ENCODE peak calls at places on chromosomes 1 and 21, in eight cellular contexts. One of them, this sample, is unnamed.

GRCh38 chr1:218347316-218347712 is 2.2 kb downstream of the TGFB2 start:
- DNase-seq in right atrium auricular region: no peak
- DNase-seq in heart right ventricle: no peak
- DNase-seq in lower leg skin: no peak
- DNase-seq in kidney epithelial cell: no peak
- DNase-seq in pancreas: no peak
- DNase-seq in breast epithelium: no peak
- DNase-seq in neural progenitor cell: peak; percentile 46
- DNase-seq in this sample: no peak

GRCh38 chr1:60842294-60842693 is 240.1 kb upstream of the NFIA start:
- DNase-seq in pancreas: no peak
- DNase-seq in breast epithelium: no peak
- DNase-seq in heart right ventricle: no peak
- DNase-seq in lower leg skin: no peak
- DNase-seq in kidney epithelial cell: no peak
- DNase-seq in neural progenitor cell: no peak
- DNase-seq in right atrium auricular region: no peak
- DNase-seq in this sample: no peak

GRCh38 chr1:67700692-67701410 is 15.8 kb downstream of the GADD45A start:
- DNase-seq in neural progenitor cell: peak; percentile 58
- DNase-seq in heart right ventricle: no peak
- DNase-seq in lower leg skin: no peak
- DNase-seq in kidney epithelial cell: no peak
- DNase-seq in breast epithelium: no peak
- DNase-seq in pancreas: no peak
- DNase-seq in right atrium auricular region: no peak
- DNase-seq in this sample: no peak

GRCh38 chr1:7280257-7280656 is 490.8 kb upstream of the VAMP3 start:
- DNase-seq in breast epithelium: no peak
- DNase-seq in kidney epithelial cell: no peak
- DNase-seq in lower leg skin: no peak
- DNase-seq in pancreas: no peak
- DNase-seq in heart right ventricle: no peak
- DNase-seq in right atrium auricular region: no peak
- DNase-seq in neural progenitor cell: no peak
- DNase-seq in this sample: peak; percentile 40

GRCh38 chr1:9759939-9760338 is 63.8 kb downstream of the CLSTN1 start:
- DNase-seq in heart right ventricle: no peak
- DNase-seq in pancreas: no peak
- DNase-seq in right atrium auricular region: no peak
- DNase-seq in breast epithelium: no peak
- DNase-seq in lower leg skin: no peak
- DNase-seq in kidney epithelial cell: no peak
- DNase-seq in neural progenitor cell: no peak
- DNase-seq in this sample: no peak

GRCh38 chr1:156523801-156524480 is 23.4 kb upstream of the MEF2D start:
- DNase-seq in kidney epithelial cell: no peak
- DNase-seq in pancreas: no peak
- DNase-seq in heart right ventricle: no peak
- DNase-seq in neural progenitor cell: no peak
- DNase-seq in lower leg skin: no peak
- DNase-seq in breast epithelium: no peak
- DNase-seq in right atrium auricular region: no peak
- DNase-seq in this sample: no peak

GRCh38 chr1:110151175-110151715 is 951 bp downstream of the SLC6A17 start:
- DNase-seq in pancreas: no peak
- DNase-seq in breast epithelium: no peak
- DNase-seq in right atrium auricular region: no peak
- DNase-seq in kidney epithelial cell: no peak
- DNase-seq in neural progenitor cell: peak; percentile 17
- DNase-seq in heart right ventricle: no peak
- DNase-seq in lower leg skin: no peak
- DNase-seq in this sample: no peak

GRCh38 chr1:159817276-159818041 is 9.2 kb upstream of the SLAMF8 start:
- DNase-seq in right atrium auricular region: no peak
- DNase-seq in heart right ventricle: no peak
- DNase-seq in breast epithelium: no peak
- DNase-seq in lower leg skin: no peak
- DNase-seq in neural progenitor cell: no peak
- DNase-seq in kidney epithelial cell: no peak
- DNase-seq in pancreas: peak; percentile 13
- DNase-seq in this sample: no peak

GRCh38 chr1:56584910-56585528 is 5.7 kb upstream of the PLPP3 start:
- DNase-seq in right atrium auricular region: no peak
- DNase-seq in lower leg skin: no peak
- DNase-seq in breast epithelium: no peak
- DNase-seq in kidney epithelial cell: no peak
- DNase-seq in neural progenitor cell: peak; percentile 69
- DNase-seq in pancreas: peak; percentile 15
- DNase-seq in heart right ventricle: no peak
- DNase-seq in this sample: no peak

GRCh38 chr21:42146821-42147220 is 72.1 kb upstream of the ABCG1 start:
- DNase-seq in heart right ventricle: no peak
- DNase-seq in breast epithelium: peak; percentile 31
- DNase-seq in pancreas: no peak
- DNase-seq in kidney epithelial cell: no peak
- DNase-seq in neural progenitor cell: no peak
- DNase-seq in lower leg skin: no peak
- DNase-seq in right atrium auricular region: no peak
- DNase-seq in this sample: no peak

GRCh38 chr21:42144679-42145568 is 73.8 kb downstream of the UMODL1 start:
- DNase-seq in lower leg skin: no peak
- DNase-seq in neural progenitor cell: no peak
- DNase-seq in right atrium auricular region: no peak
- DNase-seq in heart right ventricle: no peak
- DNase-seq in pancreas: no peak
- DNase-seq in kidney epithelial cell: no peak
- DNase-seq in breast epithelium: no peak
- DNase-seq in this sample: no peak

GRCh38 chr21:42144221-42144620 is 73.1 kb downstream of the UMODL1 start:
- DNase-seq in kidney epithelial cell: no peak
- DNase-seq in lower leg skin: no peak
- DNase-seq in pancreas: no peak
- DNase-seq in neural progenitor cell: no peak
- DNase-seq in breast epithelium: no peak
- DNase-seq in right atrium auricular region: no peak
- DNase-seq in heart right ventricle: no peak
- DNase-seq in this sample: no peak

GRCh38 chr21:42146251-42146805 is 72.6 kb upstream of the ABCG1 start:
- DNase-seq in right atrium auricular region: no peak
- DNase-seq in heart right ventricle: no peak
- DNase-seq in pancreas: no peak
- DNase-seq in neural progenitor cell: no peak
- DNase-seq in lower leg skin: no peak
- DNase-seq in kidney epithelial cell: no peak
- DNase-seq in breast epithelium: peak; percentile 30
- DNase-seq in this sample: no peak

DNA sequence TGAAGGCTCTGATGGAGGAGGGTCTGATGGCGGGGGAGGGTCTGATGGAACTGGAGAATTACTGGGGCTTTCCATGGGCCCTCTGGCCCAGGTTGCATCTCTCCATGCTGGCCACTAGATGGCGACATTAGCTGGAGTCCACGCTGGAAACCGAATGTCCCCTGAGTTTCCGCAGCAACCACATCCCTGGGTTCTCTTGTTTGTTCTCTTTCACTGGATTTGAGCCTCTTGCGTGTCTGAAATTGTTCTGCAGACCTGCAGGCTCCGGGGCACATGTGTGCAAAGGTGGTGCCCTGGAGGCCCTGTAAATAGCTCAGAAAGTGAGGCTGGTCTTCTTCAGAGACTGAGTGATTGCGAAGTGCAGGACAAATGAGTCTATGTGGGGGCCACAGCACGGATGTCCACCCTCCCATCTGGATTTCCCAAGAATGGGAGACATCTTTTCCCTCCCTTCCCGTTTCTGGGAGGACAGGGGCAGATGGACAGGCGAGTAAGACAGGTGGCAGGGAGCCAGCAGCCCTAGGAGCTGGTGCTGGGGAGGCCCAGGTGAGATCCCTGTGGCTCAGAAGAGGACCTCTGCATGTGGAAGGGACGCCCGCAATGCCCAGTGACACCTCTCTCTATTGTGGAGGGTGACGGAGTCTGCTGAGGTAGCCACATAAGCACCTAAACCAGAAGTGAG is 73.2 kb upstream of the ABCG1 start:
- DNase-seq in kidney epithelial cell: no peak
- DNase-seq in heart right ventricle: no peak
- DNase-seq in lower leg skin: no peak
- DNase-seq in breast epithelium: peak; percentile 57
- DNase-seq in neural progenitor cell: peak; percentile 79
- DNase-seq in pancreas: peak; percentile 16
- DNase-seq in right atrium auricular region: peak; percentile 73
- DNase-seq in this sample: no peak
- TF ChIP-seq CTCF in kidney epithelial cell: peak; percentile 87
- TF ChIP-seq CTCF in heart right ventricle: peak; percentile 94
- TF ChIP-seq CTCF in lower leg skin: no peak
- TF ChIP-seq CTCF in breast epithelium: peak; percentile 95
- TF ChIP-seq CTCF in neural progenitor cell: peak; percentile 92
- TF ChIP-seq CTCF in pancreas: peak; percentile 87
- TF ChIP-seq CTCF in right atrium auricular region: peak; percentile 93
- TF ChIP-seq CTCF in this sample: peak; percentile 89

GRCh38 chr1:26824735-26825134 is 1.8 kb upstream of the ZDHHC18 start:
- DNase-seq in breast epithelium: no peak
- DNase-seq in kidney epithelial cell: no peak
- DNase-seq in neural progenitor cell: no peak
- DNase-seq in lower leg skin: no peak
- DNase-seq in right atrium auricular region: no peak
- DNase-seq in heart right ventricle: no peak
- DNase-seq in pancreas: no peak
- DNase-seq in this sample: no peak

GRCh38 chr1:26827205-26827604 is 717 bp downstream of the ZDHHC18 start:
- DNase-seq in pancreas: no peak
- DNase-seq in neural progenitor cell: no peak
- DNase-seq in heart right ventricle: no peak
- DNase-seq in lower leg skin: no peak
- DNase-seq in kidney epithelial cell: no peak
- DNase-seq in breast epithelium: no peak
- DNase-seq in right atrium auricular region: no peak
- DNase-seq in this sample: no peak

GRCh38 chr1:26828352-26829093 is 2.0 kb downstream of the ZDHHC18 start:
- DNase-seq in heart right ventricle: no peak
- DNase-seq in breast epithelium: no peak
- DNase-seq in neural progenitor cell: no peak
- DNase-seq in kidney epithelial cell: no peak
- DNase-seq in right atrium auricular region: no peak
- DNase-seq in lower leg skin: no peak
- DNase-seq in pancreas: no peak
- DNase-seq in this sample: no peak

GRCh38 chr1:26827663-26828062 is 1.2 kb downstream of the ZDHHC18 start:
- DNase-seq in kidney epithelial cell: no peak
- DNase-seq in breast epithelium: no peak
- DNase-seq in right atrium auricular region: no peak
- DNase-seq in lower leg skin: no peak
- DNase-seq in neural progenitor cell: peak; percentile 39
- DNase-seq in pancreas: no peak
- DNase-seq in heart right ventricle: no peak
- DNase-seq in this sample: no peak

GRCh38 chr1:26826261-26827201 is at the start of gene ZDHHC18:
- DNase-seq in heart right ventricle: peak; percentile 81
- DNase-seq in pancreas: peak; percentile 63
- DNase-seq in neural progenitor cell: peak; percentile 89
- DNase-seq in right atrium auricular region: peak; percentile 62
- DNase-seq in breast epithelium: peak; percentile 62
- DNase-seq in lower leg skin: peak; percentile 56
- DNase-seq in kidney epithelial cell: no peak
- DNase-seq in this sample: peak; percentile 91
- TF ChIP-seq CTCF in heart right ventricle: peak; percentile 71
- TF ChIP-seq CTCF in pancreas: peak; percentile 20
- TF ChIP-seq CTCF in neural progenitor cell: peak; percentile 52
- TF ChIP-seq CTCF in right atrium auricular region: peak; percentile 61
- TF ChIP-seq CTCF in breast epithelium: peak; percentile 53
- TF ChIP-seq CTCF in lower leg skin: no peak
- TF ChIP-seq CTCF in kidney epithelial cell: no peak
- TF ChIP-seq CTCF in this sample: peak; percentile 58

DNA sequence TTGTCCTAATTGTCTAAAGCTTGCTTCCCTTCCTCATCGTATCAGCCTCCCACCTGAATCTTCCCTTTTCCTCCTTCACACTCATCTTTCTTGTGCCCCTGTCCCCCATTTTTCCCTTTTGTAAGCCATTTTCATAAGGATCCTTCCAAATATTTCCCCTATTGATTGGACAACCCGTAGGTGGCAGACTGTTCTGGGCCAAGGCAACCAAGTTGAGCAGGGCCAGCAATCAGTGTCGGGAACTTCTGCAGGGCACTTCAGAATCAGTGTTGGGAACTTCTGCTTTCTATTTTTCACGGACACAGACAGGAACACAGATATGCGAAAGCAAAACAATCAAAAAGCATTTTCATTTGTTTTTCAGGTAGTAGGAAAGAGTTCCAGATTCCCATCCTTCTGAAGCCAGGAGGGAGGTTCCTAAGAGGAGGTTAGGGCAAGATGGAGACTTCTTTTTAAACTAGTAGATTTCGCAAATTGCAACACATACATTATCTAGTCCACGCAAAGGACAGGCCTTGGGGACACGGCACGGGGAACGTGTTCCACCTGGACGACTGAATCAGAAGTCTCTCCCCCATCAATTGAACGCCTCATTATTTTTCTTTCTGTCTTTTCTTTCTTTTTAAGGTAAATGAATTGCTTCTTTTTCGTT is 691 bp upstream of the MPZL1 start:
- DNase-seq in breast epithelium: no peak
- DNase-seq in right atrium auricular region: no peak
- DNase-seq in heart right ventricle: no peak
- DNase-seq in pancreas: no peak
- DNase-seq in neural progenitor cell: peak; percentile 35
- DNase-seq in kidney epithelial cell: no peak
- DNase-seq in lower leg skin: peak; percentile 43
- DNase-seq in this sample: no peak
- TF ChIP-seq CTCF in breast epithelium: peak; percentile 34
- TF ChIP-seq CTCF in right atrium auricular region: peak; percentile 59
- TF ChIP-seq CTCF in heart right ventricle: peak; percentile 35
- TF ChIP-seq CTCF in pancreas: no peak
- TF ChIP-seq CTCF in neural progenitor cell: peak; percentile 28
- TF ChIP-seq CTCF in kidney epithelial cell: peak; percentile 50
- TF ChIP-seq CTCF in lower leg skin: no peak
- TF ChIP-seq CTCF in this sample: peak; percentile 62

GRCh38 chr1:194118086-194118485 is 931.7 kb upstream of the B3GALT2 start:
- DNase-seq in breast epithelium: no peak
- DNase-seq in neural progenitor cell: no peak
- DNase-seq in right atrium auricular region: no peak
- DNase-seq in kidney epithelial cell: no peak
- DNase-seq in heart right ventricle: no peak
- DNase-seq in lower leg skin: no peak
- DNase-seq in pancreas: no peak
- DNase-seq in this sample: no peak

GRCh38 chr1:194114288-194114687 is 927.9 kb upstream of the B3GALT2 start:
- DNase-seq in right atrium auricular region: no peak
- DNase-seq in breast epithelium: no peak
- DNase-seq in pancreas: no peak
- DNase-seq in neural progenitor cell: no peak
- DNase-seq in lower leg skin: no peak
- DNase-seq in kidney epithelial cell: no peak
- DNase-seq in heart right ventricle: no peak
- DNase-seq in this sample: no peak

DNA sequence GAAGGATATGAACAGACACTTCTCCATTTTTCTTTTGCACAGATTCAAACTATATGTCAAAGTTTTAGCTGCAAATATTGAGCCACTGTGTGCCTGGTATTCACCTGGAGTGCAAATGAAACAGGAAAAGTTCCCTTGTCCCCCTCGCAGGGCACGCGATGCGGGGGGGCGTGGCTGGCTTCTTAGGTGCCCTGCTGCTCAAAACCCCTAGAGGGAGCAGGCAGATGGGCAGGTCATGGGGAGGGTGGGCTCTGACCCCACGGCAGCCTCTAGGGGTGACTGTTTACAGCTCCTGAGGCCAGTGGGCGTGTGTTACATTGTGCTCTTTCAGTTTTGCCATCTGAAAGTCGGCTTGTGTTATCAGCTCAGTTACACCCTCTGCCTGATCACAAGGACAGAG is 931.2 kb upstream of the B3GALT2 start:
- DNase-seq in heart right ventricle: no peak
- DNase-seq in neural progenitor cell: peak; percentile 39
- DNase-seq in breast epithelium: no peak
- DNase-seq in kidney epithelial cell: no peak
- DNase-seq in pancreas: no peak
- DNase-seq in lower leg skin: no peak
- DNase-seq in right atrium auricular region: no peak
- DNase-seq in this sample: no peak
- TF ChIP-seq CTCF in heart right ventricle: no peak
- TF ChIP-seq CTCF in neural progenitor cell: peak; percentile 35
- TF ChIP-seq CTCF in breast epithelium: no peak
- TF ChIP-seq CTCF in kidney epithelial cell: no peak
- TF ChIP-seq CTCF in pancreas: no peak
- TF ChIP-seq CTCF in lower leg skin: no peak
- TF ChIP-seq CTCF in right atrium auricular region: no peak
- TF ChIP-seq CTCF in this sample: no peak